ENCODE peak calls at places on chromosome 12, in five cellular contexts. One of them, this sample, is unnamed.

GRCh38 chr12:96310067-96310466 is 90.2 kb downstream of the CDK17 start:
- DNase-seq in CD8-positive, alpha-beta memory T cell: no peak
- DNase-seq in effector memory CD4-positive, alpha-beta T cell: no peak
- DNase-seq in psoas muscle: no peak
- DNase-seq in ovary: no peak
- DNase-seq in this sample: no peak

GRCh38 chr12:10612954-10613333 is 465 bp downstream of the MAGOHB start:
- DNase-seq in psoas muscle: no peak
- DNase-seq in ovary: no peak
- DNase-seq in CD8-positive, alpha-beta memory T cell: no peak
- DNase-seq in effector memory CD4-positive, alpha-beta T cell: no peak
- DNase-seq in this sample: no peak

GRCh38 chr12:103546959-103547358 is 40.1 kb upstream of the STAB2 start:
- DNase-seq in psoas muscle: no peak
- DNase-seq in CD8-positive, alpha-beta memory T cell: no peak
- DNase-seq in ovary: no peak
- DNase-seq in effector memory CD4-positive, alpha-beta T cell: no peak
- DNase-seq in this sample: no peak

GRCh38 chr12:103947871-103948555 is 17.7 kb upstream of the TDG start:
- DNase-seq in CD8-positive, alpha-beta memory T cell: no peak
- DNase-seq in effector memory CD4-positive, alpha-beta T cell: no peak
- DNase-seq in ovary: no peak
- DNase-seq in psoas muscle: no peak
- DNase-seq in this sample: no peak

GRCh38 chr12:71415336-71416231 is 24.0 kb upstream of the LGR5 start:
- DNase-seq in CD8-positive, alpha-beta memory T cell: no peak
- DNase-seq in psoas muscle: no peak
- DNase-seq in effector memory CD4-positive, alpha-beta T cell: no peak
- DNase-seq in ovary: no peak
- DNase-seq in this sample: peak; percentile 40

GRCh38 chr12:108446766-108447165 is 68.3 kb upstream of the FICD start:
- DNase-seq in psoas muscle: peak; percentile 19
- DNase-seq in effector memory CD4-positive, alpha-beta T cell: no peak
- DNase-seq in ovary: no peak
- DNase-seq in CD8-positive, alpha-beta memory T cell: no peak
- DNase-seq in this sample: no peak

GRCh38 chr12:9347328-9348127 is 139.3 kb upstream of the PZP start:
- DNase-seq in CD8-positive, alpha-beta memory T cell: no peak
- DNase-seq in effector memory CD4-positive, alpha-beta T cell: no peak
- DNase-seq in psoas muscle: no peak
- DNase-seq in ovary: no peak
- DNase-seq in this sample: no peak

GRCh38 chr12:105861232-105861631 is 277.5 kb downstream of the NUAK1 start:
- DNase-seq in psoas muscle: no peak
- DNase-seq in effector memory CD4-positive, alpha-beta T cell: no peak
- DNase-seq in CD8-positive, alpha-beta memory T cell: no peak
- DNase-seq in ovary: no peak
- DNase-seq in this sample: no peak

GRCh38 chr12:67430708-67431335 is 161.7 kb downstream of the CAND1 start:
- DNase-seq in effector memory CD4-positive, alpha-beta T cell: no peak
- DNase-seq in psoas muscle: peak; percentile 68
- DNase-seq in ovary: peak; percentile 76
- DNase-seq in CD8-positive, alpha-beta memory T cell: no peak
- DNase-seq in this sample: no peak

GRCh38 chr12:78584695-78585094 is 279.9 kb upstream of the SYT1 start:
- DNase-seq in psoas muscle: no peak
- DNase-seq in effector memory CD4-positive, alpha-beta T cell: no peak
- DNase-seq in CD8-positive, alpha-beta memory T cell: no peak
- DNase-seq in ovary: no peak
- DNase-seq in this sample: no peak

GRCh38 chr12:92593734-92594402 is 108.9 kb upstream of the PLEKHG7 start:
- DNase-seq in effector memory CD4-positive, alpha-beta T cell: peak; percentile 80
- DNase-seq in CD8-positive, alpha-beta memory T cell: peak; percentile 69
- DNase-seq in psoas muscle: peak; percentile 13
- DNase-seq in ovary: no peak
- DNase-seq in this sample: peak; percentile 97

GRCh38 chr12:85759217-85759616 is 77.0 kb downstream of the RASSF9 start:
- DNase-seq in psoas muscle: no peak
- DNase-seq in ovary: no peak
- DNase-seq in CD8-positive, alpha-beta memory T cell: no peak
- DNase-seq in effector memory CD4-positive, alpha-beta T cell: no peak
- DNase-seq in this sample: no peak

DNA sequence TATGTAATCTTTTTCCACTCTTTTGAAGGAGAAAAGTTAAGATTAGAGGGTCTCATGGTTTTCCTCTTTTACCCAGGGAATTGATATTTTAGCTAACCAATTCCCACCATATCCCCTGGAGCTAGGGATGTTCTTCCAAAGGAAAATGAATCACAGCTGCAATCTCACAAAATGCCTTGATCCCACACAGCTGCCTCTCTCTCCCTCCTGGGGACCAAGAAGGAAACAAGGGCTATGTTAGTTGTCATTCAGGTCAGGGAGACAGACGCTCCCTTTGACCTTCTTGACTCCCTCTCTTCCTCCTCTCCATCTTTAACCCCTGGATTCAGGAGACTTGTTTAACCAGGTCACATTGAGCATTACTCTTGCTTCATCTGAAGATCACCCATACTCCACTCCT is 9.5 kb downstream of the DCN start:
- DNase-seq in ovary: no peak
- DNase-seq in psoas muscle: no peak
- DNase-seq in CD8-positive, alpha-beta memory T cell: no peak
- DNase-seq in effector memory CD4-positive, alpha-beta T cell: no peak
- DNase-seq in this sample: no peak
- H3K27ac ChIP-seq in ovary: peak overlapping the region; percentile 89
- H3K27ac ChIP-seq in psoas muscle: no peak overlapping the region
- H3K27ac ChIP-seq in CD8-positive, alpha-beta memory T cell: no peak overlapping the region
- H3K27ac ChIP-seq in effector memory CD4-positive, alpha-beta T cell: no peak overlapping the region
- H3K27ac ChIP-seq in this sample: no peak overlapping the region

DNA sequence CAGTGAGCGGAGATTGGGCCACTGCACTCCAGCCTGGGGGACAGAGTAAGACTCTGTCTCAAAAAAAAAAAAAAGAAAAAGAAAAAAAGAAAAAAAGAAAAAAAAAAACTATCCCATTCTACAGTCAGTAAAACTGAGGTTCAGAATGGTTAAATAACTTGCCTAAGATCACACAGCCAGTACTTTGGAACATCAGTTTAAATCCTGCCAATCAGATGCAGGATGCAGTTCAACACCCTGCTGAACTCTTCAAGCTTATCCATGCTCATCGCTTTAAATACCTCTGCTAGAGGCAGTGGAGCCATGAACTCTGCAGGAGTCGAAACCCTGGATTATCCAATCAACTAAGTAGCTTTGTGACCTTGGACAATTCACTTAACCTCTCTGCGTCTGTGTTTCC is 3.4 kb downstream of the ZNF385A start:
- DNase-seq in ovary: no peak
- DNase-seq in CD8-positive, alpha-beta memory T cell: no peak
- DNase-seq in psoas muscle: no peak
- DNase-seq in effector memory CD4-positive, alpha-beta T cell: no peak
- DNase-seq in this sample: no peak
- H3K4me1 ChIP-seq in ovary: peaks cover 12% of the 10 kb centered on the region
- H3K4me1 ChIP-seq in CD8-positive, alpha-beta memory T cell: peaks cover 4% of the 10 kb centered on the region
- H3K4me1 ChIP-seq in psoas muscle: peaks cover 54% of the 10 kb centered on the region
- H3K4me1 ChIP-seq in effector memory CD4-positive, alpha-beta T cell: peaks cover 5% of the 10 kb centered on the region
- H3K4me1 ChIP-seq in this sample: peaks cover 4% of the 10 kb centered on the region

DNA sequence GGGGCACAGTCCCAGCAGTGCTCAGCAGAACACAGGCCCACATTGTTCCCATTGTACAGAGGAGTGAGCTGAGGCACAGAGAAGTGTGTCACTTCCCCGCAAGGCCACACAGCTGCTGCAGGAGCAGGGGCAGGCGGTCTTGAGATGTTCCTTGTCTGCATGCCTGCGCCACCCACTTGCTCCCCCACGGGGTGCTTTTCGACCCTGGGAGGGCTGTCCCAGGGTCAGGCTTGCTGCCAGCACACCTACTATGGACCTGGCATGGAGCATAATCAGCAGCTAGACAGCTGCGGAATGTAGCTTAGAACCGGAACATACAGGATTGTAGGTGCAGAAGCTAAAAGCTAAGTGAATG is 7.8 kb upstream of the EP400 start:
- DNase-seq in effector memory CD4-positive, alpha-beta T cell: no peak
- DNase-seq in ovary: peak; percentile 29
- DNase-seq in CD8-positive, alpha-beta memory T cell: no peak
- DNase-seq in psoas muscle: no peak
- DNase-seq in this sample: no peak
- H3K36me3 ChIP-seq in effector memory CD4-positive, alpha-beta T cell: peaks cover 27% of the 10 kb centered on the region
- H3K36me3 ChIP-seq in ovary: no peaks in the 10 kb centered on the region
- H3K36me3 ChIP-seq in CD8-positive, alpha-beta memory T cell: peaks cover 10% of the 10 kb centered on the region
- H3K36me3 ChIP-seq in psoas muscle: peaks cover 72% of the 10 kb centered on the region
- H3K36me3 ChIP-seq in this sample: peaks cover 15% of the 10 kb centered on the region

DNA sequence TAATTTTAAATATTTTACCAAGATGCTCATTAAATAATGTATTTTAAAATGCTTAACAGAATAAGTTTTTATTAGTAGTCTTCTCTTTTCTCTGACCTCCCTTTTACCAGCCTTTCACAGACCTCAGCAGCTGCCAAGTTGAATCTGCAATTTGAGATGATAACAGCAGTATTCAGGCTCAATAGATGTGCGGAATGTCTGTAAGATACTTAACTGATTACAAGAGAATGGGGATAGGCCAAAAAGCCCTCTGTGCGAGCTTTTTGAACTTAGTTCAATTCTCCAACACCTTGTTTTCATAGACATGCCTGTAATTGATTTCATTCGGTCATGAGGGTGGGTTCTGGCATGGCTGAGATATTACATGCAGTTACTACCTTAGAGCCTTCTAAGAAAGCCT is 277.3 kb downstream of the TMTC2 start:
- DNase-seq in ovary: no peak
- DNase-seq in effector memory CD4-positive, alpha-beta T cell: no peak
- DNase-seq in CD8-positive, alpha-beta memory T cell: no peak
- DNase-seq in psoas muscle: no peak
- DNase-seq in this sample: no peak
- H3K27ac ChIP-seq in ovary: no peak overlapping the region
- H3K27ac ChIP-seq in effector memory CD4-positive, alpha-beta T cell: no peak overlapping the region
- H3K27ac ChIP-seq in CD8-positive, alpha-beta memory T cell: no peak overlapping the region
- H3K27ac ChIP-seq in psoas muscle: no peak overlapping the region
- H3K27ac ChIP-seq in this sample: no peak overlapping the region

GRCh38 chr12:116919247-116919671 is 8.5 kb downstream of the FBXW8 start:
- DNase-seq in CD8-positive, alpha-beta memory T cell: no peak
- DNase-seq in effector memory CD4-positive, alpha-beta T cell: no peak
- DNase-seq in ovary: no peak
- DNase-seq in psoas muscle: no peak
- DNase-seq in this sample: no peak
- H3K4me1 ChIP-seq in CD8-positive, alpha-beta memory T cell: peaks cover 53% of the 10 kb centered on the region
- H3K4me1 ChIP-seq in effector memory CD4-positive, alpha-beta T cell: peaks cover 12% of the 10 kb centered on the region
- H3K4me1 ChIP-seq in ovary: peaks cover 4% of the 10 kb centered on the region
- H3K4me1 ChIP-seq in psoas muscle: no peaks in the 10 kb centered on the region
- H3K4me1 ChIP-seq in this sample: peaks cover 60% of the 10 kb centered on the region

GRCh38 chr12:110282343-110282860 is 1.4 kb downstream of the ATP2A2 start:
- DNase-seq in ovary: no peak
- DNase-seq in psoas muscle: no peak
- DNase-seq in effector memory CD4-positive, alpha-beta T cell: no peak
- DNase-seq in CD8-positive, alpha-beta memory T cell: no peak
- DNase-seq in this sample: no peak
- H3K36me3 ChIP-seq in ovary: no peaks in the 10 kb centered on the region
- H3K36me3 ChIP-seq in psoas muscle: peaks cover 46% of the 10 kb centered on the region
- H3K36me3 ChIP-seq in effector memory CD4-positive, alpha-beta T cell: no peaks in the 10 kb centered on the region
- H3K36me3 ChIP-seq in CD8-positive, alpha-beta memory T cell: no peaks in the 10 kb centered on the region
- H3K36me3 ChIP-seq in this sample: no peaks in the 10 kb centered on the region

GRCh38 chr12:76549131-76549530 is 10.4 kb downstream of the OSBPL8 start:
- DNase-seq in effector memory CD4-positive, alpha-beta T cell: no peak
- DNase-seq in CD8-positive, alpha-beta memory T cell: no peak
- DNase-seq in psoas muscle: no peak
- DNase-seq in ovary: no peak
- DNase-seq in this sample: no peak

GRCh38 chr12:76547526-76547925 is 12.0 kb downstream of the OSBPL8 start:
- DNase-seq in effector memory CD4-positive, alpha-beta T cell: no peak
- DNase-seq in psoas muscle: no peak
- DNase-seq in ovary: no peak
- DNase-seq in CD8-positive, alpha-beta memory T cell: no peak
- DNase-seq in this sample: no peak

GRCh38 chr12:76545486-76545885 is 14.1 kb downstream of the OSBPL8 start:
- DNase-seq in psoas muscle: no peak
- DNase-seq in ovary: no peak
- DNase-seq in CD8-positive, alpha-beta memory T cell: no peak
- DNase-seq in effector memory CD4-positive, alpha-beta T cell: no peak
- DNase-seq in this sample: no peak

GRCh38 chr12:76546889-76547288 is 12.7 kb downstream of the OSBPL8 start:
- DNase-seq in effector memory CD4-positive, alpha-beta T cell: no peak
- DNase-seq in CD8-positive, alpha-beta memory T cell: no peak
- DNase-seq in psoas muscle: no peak
- DNase-seq in ovary: no peak
- DNase-seq in this sample: no peak

GRCh38 chr12:76548222-76548837 is 11.2 kb downstream of the OSBPL8 start:
- DNase-seq in psoas muscle: no peak
- DNase-seq in effector memory CD4-positive, alpha-beta T cell: no peak
- DNase-seq in CD8-positive, alpha-beta memory T cell: no peak
- DNase-seq in ovary: no peak
- DNase-seq in this sample: no peak
- H3K27ac ChIP-seq in psoas muscle: no peak overlapping the region
- H3K27ac ChIP-seq in effector memory CD4-positive, alpha-beta T cell: no peak overlapping the region
- H3K27ac ChIP-seq in CD8-positive, alpha-beta memory T cell: no peak overlapping the region
- H3K27ac ChIP-seq in ovary: no peak overlapping the region
- H3K27ac ChIP-seq in this sample: no peak overlapping the region

GRCh38 chr12:57151741-57152407 is 4.5 kb upstream of the LRP1-AS start:
- DNase-seq in psoas muscle: peak; percentile 67
- DNase-seq in effector memory CD4-positive, alpha-beta T cell: no peak
- DNase-seq in CD8-positive, alpha-beta memory T cell: no peak
- DNase-seq in ovary: peak; percentile 85
- DNase-seq in this sample: no peak
- H3K4me1 ChIP-seq in psoas muscle: peaks cover 7% of the 10 kb centered on the region
- H3K4me1 ChIP-seq in effector memory CD4-positive, alpha-beta T cell: no peaks in the 10 kb centered on the region
- H3K4me1 ChIP-seq in CD8-positive, alpha-beta memory T cell: no peaks in the 10 kb centered on the region
- H3K4me1 ChIP-seq in ovary: peaks cover 50% of the 10 kb centered on the region
- H3K4me1 ChIP-seq in this sample: no peaks in the 10 kb centered on the region

DNA sequence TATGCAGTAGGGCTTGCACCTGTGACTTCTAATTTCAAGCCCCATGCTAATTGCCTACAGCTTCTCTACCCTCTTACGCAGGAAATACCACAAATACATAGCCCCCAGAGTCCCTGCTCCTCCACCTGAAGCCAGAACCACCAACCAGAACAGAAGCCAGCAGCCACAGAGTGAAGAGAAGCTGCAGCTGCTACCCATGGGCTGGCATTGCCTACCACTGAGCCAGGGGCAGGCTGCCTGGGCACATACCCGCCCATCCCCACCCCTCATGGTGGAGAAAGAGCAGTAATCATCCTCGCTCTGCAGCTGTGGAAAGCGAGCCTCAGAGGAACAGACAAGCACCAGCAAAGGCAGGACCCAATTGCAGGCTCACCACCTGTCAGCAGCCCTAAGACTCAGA is 11.2 kb upstream of the CD9 start:
- DNase-seq in ovary: no peak
- DNase-seq in CD8-positive, alpha-beta memory T cell: no peak
- DNase-seq in psoas muscle: no peak
- DNase-seq in effector memory CD4-positive, alpha-beta T cell: no peak
- DNase-seq in this sample: no peak
- H3K36me3 ChIP-seq in ovary: no peaks in the 10 kb centered on the region
- H3K36me3 ChIP-seq in CD8-positive, alpha-beta memory T cell: no peaks in the 10 kb centered on the region
- H3K36me3 ChIP-seq in psoas muscle: no peaks in the 10 kb centered on the region
- H3K36me3 ChIP-seq in effector memory CD4-positive, alpha-beta T cell: no peaks in the 10 kb centered on the region
- H3K36me3 ChIP-seq in this sample: no peaks in the 10 kb centered on the region